ENCODE peak calls at places on chromosomes 16 and 17, in five cellular contexts. S is activated CD4-positive, CD25-positive, alpha-beta regulatory T cell; G is EL; E is H7; T is KBM-7. X is an unnamed sample.
A peak's percentile ranks its signal among the peaks of the same experiment; 100 is the strongest.

GRCh38 chr16:56848056-56848936 is 16.7 kb upstream of the SLC12A3 start:
- DNase-seq in S (no peak), G (peak; percentile 86), E (no peak), T (no peak), X (no peak)

GRCh38 chr16:84905965-84906460 is 86.2 kb downstream of the CRISPLD2 start:
- DNase-seq in S (no peak), G (no peak), E (peak; percentile 64), T (no peak), X (no peak)

GRCh38 chr16:88978608-88979346 is 1.8 kb upstream of the CBFA2T3 start:
- DNase-seq in S (no peak), G (no peak), E (no peak), T (peak; percentile 96), X (no peak)

GRCh38 chr17:47696717-47697642 is 3.0 kb downstream of the TBKBP1 start:
- DNase-seq in S (no peak), G (no peak), E (peak; percentile 19), T (no peak), X (no peak)

GRCh38 chr17:35129154-35129972 is 7.9 kb downstream of the FNDC8 start:
- DNase-seq in S (no peak), G (peak; percentile 38), E (no peak), T (no peak), X (no peak)

GRCh38 chr17:63191610-63192009 is 225.6 kb downstream of the TANC2 start:
- DNase-seq in S (no peak), G (no peak), E (no peak), T (no peak), X (no peak)

GRCh38 chr17:39800540-39800939 is 62.8 kb downstream of the GRB7 start:
- DNase-seq in S (peak; percentile 16), G (no peak), E (peak; percentile 11), T (no peak), X (peak; percentile 65)

GRCh38 chr16:8866884-8867482 is 1.8 kb downstream of the CARHSP1 start:
- DNase-seq in S (no peak), G (no peak), E (no peak), T (no peak), X (no peak)

GRCh38 chr17:6069611-6070279 is 434 bp upstream of the WSCD1 start:
- DNase-seq in S (no peak), G (no peak), E (no peak), T (peak; percentile 14), X (no peak)

GRCh38 chr17:29076722-29077121 is 33.8 kb downstream of the PIPOX start:
- DNase-seq in S (no peak), G (no peak), E (peak; percentile 77), T (no peak), X (no peak)

GRCh38 chr16:17227278-17227677 is 243.5 kb downstream of the XYLT1 start:
- DNase-seq in S (no peak), G (no peak), E (peak; percentile 23), T (no peak), X (peak; percentile 83)

GRCh38 chr16:8623634-8624033 is 2.1 kb downstream of the METTL22 start:
- DNase-seq in S (no peak), G (peak; percentile 34), E (no peak), T (no peak), X (no peak)

GRCh38 chr16:11038777-11039176 is 94.4 kb downstream of the CLEC16A start:
- DNase-seq in S (no peak), G (no peak), E (no peak), T (no peak), X (peak; percentile 41)

GRCh38 chr16:87460936-87461335 is 31.9 kb downstream of the ZCCHC14 start:
- DNase-seq in S (no peak), G (no peak), E (no peak), T (no peak), X (peak; percentile 45)

GRCh38 chr16:64478258-64478906 is 643.5 kb downstream of the CDH11 start:
- DNase-seq in S (no peak), G (peak; percentile 72), E (no peak), T (no peak), X (no peak)

GRCh38 chr16:27853651-27854050 is 209.9 kb downstream of the GSG1L start:
- DNase-seq in S (no peak), G (no peak), E (no peak), T (no peak), X (peak; percentile 30)

GRCh38 chr17:21090889-21091618 is 35.7 kb upstream of the DHRS7B start:
- DNase-seq in S (no peak), G (no peak), E (no peak), T (no peak), X (no peak)

GRCh38 chr16:68356249-68356918 is 45.6 kb downstream of the PRMT7 start:
- DNase-seq in S (peak; percentile 36), G (no peak), E (peak; percentile 53), T (peak; percentile 99), X (no peak)

GRCh38 chr16:89971495-89972243 is 23.1 kb downstream of the DEF8 start:
- DNase-seq in S (no peak), G (no peak), E (no peak), T (no peak), X (no peak)

GRCh38 chr16:9225527-9226316 is 134.3 kb downstream of the HAPSTR1 start:
- DNase-seq in S (no peak), G (peak; percentile 11), E (peak; percentile 44), T (peak; percentile 9), X (peak; percentile 60)

GRCh38 chr16:31713945-31714898 is 159.4 kb upstream of the ZNF267 start:
- DNase-seq in S (no peak), G (peak; percentile 13), E (peak; percentile 70), T (no peak), X (peak; percentile 66)

GRCh38 chr16:22813223-22813945 is 578 bp upstream of the HS3ST2 start:
- DNase-seq in S (no peak), G (peak; percentile 30), E (peak; percentile 90), T (peak; percentile 67), X (peak; percentile 90)

GRCh38 chr17:50986989-50987660 is 121.0 kb upstream of the TOB1 start:
- DNase-seq in S (no peak), G (peak; percentile 38), E (no peak), T (no peak), X (no peak)

GRCh38 chr17:69874220-69874670 is 200.8 kb upstream of the KCNJ16 start:
- DNase-seq in S (no peak), G (peak; percentile 94), E (no peak), T (no peak), X (peak; percentile 73)

GRCh38 chr17:75843577-75844529 is at the start of gene UNC13D:
- DNase-seq in S (peak; percentile 56), G (no peak), E (peak; percentile 71), T (peak; percentile 50), X (peak; percentile 69)

GRCh38 chr17:50459756-50460155 is 8.9 kb downstream of the CHAD start:
- DNase-seq in S (no peak), G (no peak), E (no peak), T (no peak), X (no peak)

GRCh38 chr16:12293017-12293618 is 316.6 kb downstream of the SNX29 start:
- DNase-seq in S (no peak), G (no peak), E (no peak), T (peak; percentile 10), X (peak; percentile 60)

GRCh38 chr16:2149630-2150417 is 1.4 kb downstream of the RAB26 start:
- DNase-seq in S (no peak), G (peak; percentile 42), E (peak; percentile 80), T (peak; percentile 45), X (peak; percentile 70)

GRCh38 chr16:28951410-28951943 is 740 bp downstream of the NFATC2IP start:
- DNase-seq in S (no peak), G (peak; percentile 21), E (no peak), T (no peak), X (no peak)

GRCh38 chr16:31501966-31502348 is 6.2 kb downstream of the RUSF1 start:
- DNase-seq in S (no peak), G (no peak), E (no peak), T (no peak), X (no peak)

GRCh38 chr17:58341861-58342475 is 10.0 kb downstream of the SUPT4H1 start:
- DNase-seq in S (no peak), G (no peak), E (no peak), T (no peak), X (no peak)

GRCh38 chr16:49542391-49542891 is 168.8 kb downstream of the C16orf78 start:
- DNase-seq in S (no peak), G (no peak), E (no peak), T (no peak), X (no peak)

GRCh38 chr16:57528499-57529323 is 7.7 kb downstream of the CCDC102A start:
- DNase-seq in S (no peak), G (no peak), E (peak; percentile 97), T (no peak), X (peak; percentile 84)

GRCh38 chr16:27526169-27526568 is 23.5 kb downstream of the GTF3C1 start:
- DNase-seq in S (no peak), G (no peak), E (no peak), T (no peak), X (no peak)

GRCh38 chr17:63848834-63849689 is 6.6 kb upstream of the SMARCD2 start:
- DNase-seq in S (peak; percentile 80), G (peak; percentile 86), E (peak; percentile 98), T (no peak), X (peak; percentile 98)

GRCh38 chr16:74309789-74310781 is 13.5 kb downstream of the PSMD7 start:
- DNase-seq in S (no peak), G (peak; percentile 59), E (peak; percentile 73), T (peak; percentile 69), X (no peak)

GRCh38 chr17:78403822-78404221 is 25.4 kb downstream of the PGS1 start:
- DNase-seq in S (no peak), G (no peak), E (no peak), T (no peak), X (no peak)

GRCh38 chr16:82653550-82654511 is 27.1 kb downstream of the CDH13 start:
- DNase-seq in S (peak; percentile 9), G (peak; percentile 98), E (no peak), T (peak; percentile 83), X (peak; percentile 93)

GRCh38 chr17:17104036-17104435 is 61.8 kb downstream of the MPRIP start:
- DNase-seq in S (no peak), G (no peak), E (no peak), T (no peak), X (no peak)